ENCODE peak calls at places on chromosomes 12 and 14, in nine cellular contexts. Y, L, H, W, Z, N, E, B and X are unnamed samples.

GRCh38 chr12:88399811-88400210 is 180.5 kb downstream of the KITLG start:
- DNase-seq in Z (no peak), B (no peak), H (no peak), Y (no peak), L (no peak), E (no peak), N (no peak), W (no peak), X (no peak)

GRCh38 chr12:49946086-49946485 is 4.5 kb upstream of the AQP2 start:
- DNase-seq in Z (no peak), E (no peak), B (no peak), N (no peak), W (no peak), L (no peak), H (no peak), Y (no peak), X (no peak)

GRCh38 chr12:3218150-3218845 is 141.1 kb downstream of the TSPAN9 start:
- DNase-seq in E (no peak), H (peak; percentile 79), Y (no peak), L (peak; percentile 87), B (no peak), W (peak; percentile 41), Z (peak; percentile 72), N (peak; percentile 72), X (no peak)

GRCh38 chr14:36939265-36939664 is 233.1 kb downstream of the SLC25A21 start:
- DNase-seq in L (no peak), E (no peak), N (no peak), Y (no peak), B (no peak), H (no peak), W (no peak), Z (no peak), X (no peak)

GRCh38 chr14:30621354-30621953 is 665 bp upstream of the SCFD1 start:
- DNase-seq in E (peak; percentile 63), N (peak; percentile 4), W (no peak), Y (no peak), H (no peak), B (no peak), L (peak; percentile 33), Z (peak; percentile 10), X (peak; percentile 64)

GRCh38 chr14:50039734-50040400 is 76.5 kb downstream of the VCPKMT start:
- DNase-seq in L (peak; percentile 79), N (peak; percentile 17), Y (no peak), H (no peak), B (no peak), W (no peak), Z (peak; percentile 49), E (no peak), X (no peak)

GRCh38 chr12:124928095-124928911 is 13.9 kb upstream of the UBC start:
- DNase-seq in Z (peak; percentile 59), N (peak; percentile 86), W (peak; percentile 81), Y (no peak), E (no peak), B (no peak), H (peak; percentile 86), L (peak; percentile 88), X (no peak)

GRCh38 chr12:59118356-59118755 is 198.1 kb upstream of the LRIG3 start:
- DNase-seq in L (no peak), Z (no peak), E (no peak), B (no peak), H (no peak), Y (no peak), N (no peak), W (no peak), X (no peak)

GRCh38 chr12:124804011-124804621 is 59.5 kb downstream of the SCARB1 start:
- DNase-seq in W (peak; percentile 75), H (peak; percentile 28), Z (no peak), Y (no peak), L (peak; percentile 43), E (peak; percentile 47), B (no peak), N (no peak), X (peak; percentile 23)

GRCh38 chr14:50932159-50932558 is 12.1 kb downstream of the PYGL start:
- DNase-seq in B (no peak), Y (no peak), H (no peak), W (no peak), L (no peak), Z (no peak), E (no peak), N (no peak), X (peak; percentile 56)

GRCh38 chr12:114625294-114625851 is 58.6 kb downstream of the TBX3 start:
- DNase-seq in L (peak; percentile 70), Z (peak; percentile 58), B (peak; percentile 7), W (peak; percentile 31), Y (peak; percentile 27), E (peak; percentile 42), N (peak; percentile 81), H (peak; percentile 80), X (peak; percentile 56)

GRCh38 chr12:45415393-45415817 is 199.5 kb downstream of the ANO6 start:
- DNase-seq in L (peak; percentile 91), N (peak; percentile 100), Z (peak; percentile 99), B (no peak), H (peak; percentile 98), E (no peak), Y (no peak), W (no peak), X (peak; percentile 14)

GRCh38 chr12:87376722-87377121 is 652.5 kb downstream of the C12orf50 start:
- DNase-seq in H (no peak), B (no peak), W (no peak), N (no peak), L (no peak), Y (no peak), Z (no peak), E (no peak), X (no peak)

GRCh38 chr12:14999421-15000047 is 26.7 kb downstream of the PDE6H start:
- DNase-seq in E (peak; percentile 80), L (no peak), N (no peak), H (peak; percentile 21), Z (peak; percentile 48), B (no peak), Y (no peak), W (no peak), X (peak; percentile 72)

GRCh38 chr12:118541071-118541470 is 164.7 kb downstream of the SUDS3 start:
- DNase-seq in W (no peak), L (no peak), Z (no peak), H (no peak), Y (no peak), N (no peak), E (no peak), B (no peak), X (no peak)

GRCh38 chr14:94542111-94542810 is 19.0 kb upstream of the SERPINA4 start:
- DNase-seq in W (no peak), H (no peak), N (no peak), B (no peak), Z (no peak), L (peak; percentile 43), E (no peak), Y (no peak), X (no peak)

GRCh38 chr12:25501565-25501964 is 51.5 kb downstream of the LMNTD1 start:
- DNase-seq in E (no peak), W (no peak), N (peak; percentile 54), Y (no peak), B (no peak), Z (no peak), L (no peak), H (no peak), X (no peak)

GRCh38 chr12:51855586-51856428 is 7.3 kb upstream of the FIGNL2 start:
- DNase-seq in N (no peak), W (no peak), B (no peak), H (no peak), Y (no peak), L (peak; percentile 45), Z (peak; percentile 45), E (no peak), X (no peak)

GRCh38 chr12:61821381-61821780 is 438.8 kb upstream of the USP15 start:
- DNase-seq in L (no peak), Z (no peak), H (peak; percentile 0), Y (no peak), W (no peak), E (no peak), B (no peak), N (no peak), X (no peak)

GRCh38 chr12:87274594-87275245 is 754.5 kb downstream of the C12orf50 start:
- DNase-seq in E (no peak), L (peak; percentile 62), H (peak; percentile 47), W (no peak), N (no peak), Y (no peak), Z (peak; percentile 70), B (no peak), X (peak; percentile 55)

GRCh38 chr12:67425394-67425793 is 156.2 kb downstream of the CAND1 start:
- DNase-seq in E (no peak), N (no peak), W (no peak), B (no peak), Y (no peak), Z (no peak), H (no peak), L (no peak), X (no peak)

GRCh38 chr12:13000935-13001724 is 1.1 kb upstream of the HEBP1 start:
- DNase-seq in B (no peak), L (peak; percentile 68), N (no peak), Y (peak; percentile 48), W (peak; percentile 51), Z (peak; percentile 73), E (peak; percentile 79), H (peak; percentile 48), X (peak; percentile 72)

GRCh38 chr14:47490766-47491165 is 184.6 kb downstream of the MDGA2 start:
- DNase-seq in N (no peak), Z (no peak), W (no peak), H (no peak), E (no peak), Y (no peak), B (no peak), L (no peak), X (no peak)

GRCh38 chr14:65750906-65751305 is 338.4 kb downstream of the FUT8 start:
- DNase-seq in Z (no peak), W (no peak), L (no peak), B (no peak), N (no peak), Y (no peak), E (no peak), H (no peak), X (no peak)

GRCh38 chr12:52044284-52044983 is 6.8 kb upstream of the NR4A1 start:
- DNase-seq in N (peak; percentile 68), B (no peak), Y (no peak), L (peak; percentile 99), H (peak; percentile 79), Z (peak; percentile 65), E (no peak), W (peak; percentile 91), X (no peak)

GRCh38 chr14:20848316-20848954 is 42.8 kb upstream of the RNASE3 start:
- DNase-seq in N (peak; percentile 53), L (no peak), Z (no peak), B (no peak), Y (no peak), E (no peak), W (no peak), H (no peak), X (peak; percentile 4)

GRCh38 chr12:67921286-67921685 is 68.0 kb upstream of the IFNG-AS1 start:
- DNase-seq in B (no peak), E (no peak), N (no peak), H (no peak), W (no peak), Z (peak; percentile 62), L (no peak), Y (no peak), X (no peak)